ENCODE peak calls at places on chromosomes 1 and 21, in five cellular contexts. G is neural crest cell, H is progenitor cell of endocrine pancreas, I is GM10248, K is A549. P is an unnamed sample.

GRCh38 chr1:156618853-156619581 is at the start of gene HAPLN2:
- DNase-seq in G (peak; percentile 48), K (peak; percentile 50), H (peak; percentile 32), I (peak; percentile 27), P (peak; percentile 37)

GRCh38 chr1:32291145-32291707 is 657 bp upstream of the HDAC1 start:
- DNase-seq in I (no peak), H (no peak), G (no peak), K (peak; percentile 54), P (no peak)

GRCh38 chr1:65090406-65090805 is 57.6 kb upstream of the AK4 start:
- DNase-seq in G (no peak), H (no peak), I (no peak), K (no peak), P (no peak)

GRCh38 chr1:204868340-204868700 is 2.3 kb upstream of the NFASC start:
- DNase-seq in K (no peak), G (no peak), H (no peak), I (no peak), P (no peak)

GRCh38 chr1:37474697-37475379 is 458 bp downstream of the ZC3H12A start:
- DNase-seq in I (no peak), K (no peak), H (peak; percentile 27), G (no peak), P (peak; percentile 40)

GRCh38 chr1:208668991-208669390 is 424.8 kb upstream of the PLXNA2 start:
- DNase-seq in K (no peak), G (no peak), H (peak; percentile 13), I (no peak), P (no peak)

GRCh38 chr1:174692313-174692712 is 244.5 kb downstream of the GPR52 start:
- DNase-seq in H (no peak), K (peak; percentile 9), G (no peak), I (no peak), P (no peak)

GRCh38 chr1:182674346-182675246 is 9.8 kb downstream of the RGS8 start:
- DNase-seq in K (no peak), H (no peak), I (no peak), G (no peak), P (no peak)

GRCh38 chr21:20276377-20276776 is 721.8 kb upstream of the NCAM2 start:
- DNase-seq in H (no peak), G (no peak), K (no peak), I (no peak), P (no peak)

GRCh38 chr1:115374598-115374997 is 36.5 kb upstream of the NGF start:
- DNase-seq in H (no peak), I (no peak), K (no peak), G (no peak), P (no peak)

GRCh38 chr1:181318858-181319235 is 164.5 kb upstream of the CACNA1E start:
- DNase-seq in H (no peak), K (no peak), G (no peak), I (no peak), P (peak; percentile 46)

GRCh38 chr1:50308883-50309282 is 114.4 kb downstream of the DMRTA2 start:
- DNase-seq in G (peak; percentile 16), H (peak; percentile 61), K (peak; percentile 5), I (peak; percentile 35), P (peak; percentile 36)

GRCh38 chr1:232443372-232443771 is 186.6 kb downstream of the SIPA1L2 start:
- DNase-seq in K (no peak), G (no peak), H (no peak), I (no peak), P (no peak)

GRCh38 chr1:40399984-40400704 is 26.6 kb downstream of the SMAP2 start:
- DNase-seq in G (no peak), H (no peak), K (no peak), I (peak; percentile 74), P (no peak)

GRCh38 chr1:57494679-57495078 is 70.8 kb upstream of the DAB1 start:
- DNase-seq in K (no peak), H (no peak), I (no peak), G (no peak), P (no peak)

GRCh38 chr1:150165622-150166612 is 16.2 kb downstream of the PLEKHO1 start:
- DNase-seq in H (no peak), I (peak; percentile 65), K (peak; percentile 42), G (peak; percentile 48), P (peak; percentile 70)

GRCh38 chr1:214552174-214552608 is 789 bp upstream of the PTPN14 start:
- DNase-seq in H (peak; percentile 49), I (no peak), G (peak; percentile 5), K (peak; percentile 78), P (no peak)

GRCh38 chr1:100458925-100459814 is 78.8 kb upstream of the GPR88 start:
- DNase-seq in K (peak; percentile 73), G (peak; percentile 62), I (peak; percentile 58), H (peak; percentile 45), P (peak; percentile 88)

GRCh38 chr1:78045850-78046778 is at the start of gene GIPC2:
- DNase-seq in G (no peak), I (peak; percentile 30), K (no peak), H (peak; percentile 42), P (peak; percentile 42)

GRCh38 chr1:220353229-220354012 is 81.2 kb upstream of the RAB3GAP2 start:
- DNase-seq in K (no peak), I (no peak), H (no peak), G (no peak), P (peak; percentile 4)

GRCh38 chr1:48223372-48224081 is 1.0 kb downstream of the SLC5A9 start:
- DNase-seq in G (no peak), I (no peak), K (no peak), H (no peak), P (no peak)

GRCh38 chr1:51518730-51519047 is 377 bp downstream of the EPS15 start:
- DNase-seq in I (peak; percentile 30), H (no peak), K (no peak), G (no peak), P (peak; percentile 62)

GRCh38 chr1:22600817-22601605 is 35.4 kb upstream of the C1QA start:
- DNase-seq in H (no peak), I (no peak), K (no peak), G (no peak), P (no peak)

GRCh38 chr1:213686983-213687382 is 300.8 kb upstream of the PROX1 start:
- DNase-seq in H (no peak), I (no peak), G (no peak), K (no peak), P (no peak)

GRCh38 chr1:173871500-173871899 is 3.3 kb downstream of the ZBTB37 start:
- DNase-seq in H (no peak), G (no peak), K (no peak), I (no peak), P (no peak)

GRCh38 chr1:73673980-73674379 is 524.0 kb downstream of the LRRIQ3 start:
- DNase-seq in G (no peak), H (no peak), I (no peak), K (no peak), P (no peak)

GRCh38 chr21:44423312-44423821 is 31.9 kb upstream of the LRRC3 start:
- DNase-seq in K (no peak), G (no peak), H (no peak), I (no peak), P (no peak)

DNA sequence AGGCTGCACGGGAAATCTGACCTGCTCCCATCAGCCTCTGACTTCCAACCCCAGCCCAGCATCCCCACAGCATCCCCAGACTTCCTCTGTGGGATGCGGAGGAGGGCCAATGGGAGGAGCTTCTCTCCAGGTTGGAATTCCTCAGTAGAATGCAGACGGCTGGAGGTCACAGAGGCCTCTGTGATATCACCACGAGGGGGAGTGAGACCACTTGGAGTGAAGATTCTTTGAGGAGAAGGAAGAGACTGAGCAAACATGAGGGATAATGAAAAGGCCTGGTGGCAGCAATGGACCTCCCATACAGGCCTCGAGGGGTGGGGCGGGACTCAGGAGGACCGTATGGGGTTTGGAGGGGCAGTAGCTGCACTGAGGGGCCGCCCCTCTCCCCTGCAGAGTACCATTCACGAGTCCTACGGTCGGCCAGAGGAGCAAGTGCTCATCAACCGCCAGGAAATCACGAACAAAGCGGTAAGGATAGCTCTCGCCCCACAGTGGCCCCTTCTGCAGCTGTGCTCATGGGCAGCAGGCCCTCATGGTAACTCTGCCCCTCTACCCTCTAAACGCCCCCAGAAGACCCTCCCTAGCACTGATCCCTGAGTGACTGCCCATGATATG is at the start of gene CATSPER4:
- DNase-seq in K (peak; percentile 44), G (no peak), H (no peak), I (peak; percentile 29), P (no peak)
- TF ChIP-seq CTCF in K (no peak), G (peak; percentile 36), H (peak; percentile 53), I (peak; percentile 18), P (no peak)

GRCh38 chr1:6961289-6961688 is 176.0 kb downstream of the CAMTA1 start:
- DNase-seq in I (no peak), K (no peak), G (no peak), H (no peak), P (no peak)

GRCh38 chr1:6961905-6962304 is 176.7 kb downstream of the CAMTA1 start:
- DNase-seq in K (no peak), I (no peak), G (peak; percentile 18), H (no peak), P (no peak)

GRCh38 chr1:6965062-6965913 is 180.0 kb downstream of the CAMTA1 start:
- DNase-seq in K (no peak), I (no peak), G (no peak), H (no peak), P (no peak)

GRCh38 chr1:6962390-6962955 is 177.2 kb downstream of the CAMTA1 start:
- DNase-seq in H (peak; percentile 52), I (peak; percentile 58), G (peak; percentile 62), K (peak; percentile 98), P (peak; percentile 91)

GRCh38 chr1:6962956-6963915 is 178.0 kb downstream of the CAMTA1 start:
- DNase-seq in I (peak; percentile 67), G (peak; percentile 72), H (peak; percentile 52), K (no peak), P (peak; percentile 94)
- TF ChIP-seq CTCF in I (no peak), G (no peak), H (no peak), K (peak; percentile 35), P (no peak)

GRCh38 chr1:24155011-24155782 is 12.3 kb upstream of the IL22RA1 start:
- DNase-seq in K (peak; percentile 27), I (peak; percentile 67), H (no peak), G (no peak), P (peak; percentile 38)
- TF ChIP-seq CTCF in K (no peak), I (peak; percentile 20), H (peak; percentile 49), G (peak; percentile 44), P (peak; percentile 41)

DNA sequence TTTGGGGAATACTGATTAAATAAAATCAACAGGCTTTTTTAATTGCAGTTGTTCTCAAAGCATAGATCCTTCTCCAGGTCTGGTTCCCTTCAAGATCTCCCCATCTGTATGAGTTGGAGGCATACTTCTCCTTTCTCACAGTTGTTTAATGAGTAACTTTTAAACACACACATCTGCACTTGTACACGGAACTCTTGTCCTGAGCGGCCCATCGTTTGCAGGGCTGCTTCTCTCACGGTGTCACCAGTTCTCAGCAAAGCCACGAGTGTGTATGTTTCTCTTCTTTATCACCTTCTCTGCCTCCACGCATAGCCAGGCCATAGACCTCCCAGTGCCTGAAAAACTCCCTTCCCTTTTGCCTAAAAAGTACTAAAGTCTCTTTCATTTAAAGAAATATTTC is 68.8 kb upstream of the ROR1 start:
- DNase-seq in G (no peak), I (peak; percentile 39), H (no peak), K (peak; percentile 65), P (no peak)
- TF ChIP-seq CTCF in G (no peak), I (no peak), H (no peak), K (no peak), P (no peak)

GRCh38 chr1:119276558-119276957 is 92.0 kb upstream of the HAO2 start:
- DNase-seq in I (no peak), G (no peak), K (peak; percentile 2), H (no peak), P (peak; percentile 8)
- TF ChIP-seq CTCF in I (peak; percentile 33), G (no peak), K (no peak), H (peak; percentile 39), P (no peak)